ENCODE peak calls at places on chromosome 7, in nine cellular contexts. O is transverse colon, G is GM12892, I is spleen, H is prostate gland, V is breast epithelium, L is upper lobe of left lung, R is HCT116, J is stomach. U is an unnamed sample.

GRCh38 chr7:157471259-157472125 is 134.7 kb downstream of the DNAJB6 start:
- DNase-seq in O (no peak), G (no peak), I (peak), H (no peak), V (no peak), L (no peak), R (no peak), J (peak), U (no peak)

GRCh38 chr7:32033006-32033405 is 37.2 kb downstream of the PDE1C start:
- DNase-seq in O (no peak), G (no peak), I (no peak), H (no peak), V (no peak), L (no peak), R (no peak), J (no peak), U (no peak)

GRCh38 chr7:147265528-147265927 is 1148.9 kb downstream of the CNTNAP2 start:
- DNase-seq in O (no peak), G (no peak), I (no peak), H (no peak), V (no peak), L (no peak), R (no peak), J (no peak), U (no peak)

GRCh38 chr7:134562136-134562535 is 13.2 kb downstream of the AKR1B15 start:
- DNase-seq in O (no peak), G (no peak), I (no peak), H (no peak), V (no peak), L (no peak), R (no peak), J (no peak), U (no peak)

GRCh38 chr7:140209866-140210609 is 33.3 kb upstream of the KDM7A start:
- DNase-seq in O (peak), G (no peak), I (peak), H (no peak), V (no peak), L (peak), R (no peak), J (peak), U (peak)

GRCh38 chr7:100080895-100081534 is 508 bp downstream of the ZNF3 start:
- DNase-seq in O (no peak), G (no peak), I (peak), H (no peak), V (no peak), L (no peak), R (no peak), J (no peak), U (no peak)

GRCh38 chr7:150800576-150801241 is at the start of gene TMEM176A:
- DNase-seq in O (peak), G (peak), I (no peak), H (no peak), V (no peak), L (peak), R (no peak), J (no peak), U (no peak)

GRCh38 chr7:97845622-97846203 is 26.5 kb downstream of the ASNS start:
- DNase-seq in O (no peak), G (no peak), I (no peak), H (no peak), V (no peak), L (no peak), R (peak), J (no peak), U (no peak)

GRCh38 chr7:73991522-73992103 is 36.4 kb upstream of the ELN start:
- DNase-seq in O (no peak), G (no peak), I (no peak), H (no peak), V (no peak), L (no peak), R (no peak), J (no peak), U (no peak)

GRCh38 chr7:112023282-112023681 is 182.9 kb downstream of the DOCK4 start:
- DNase-seq in O (no peak), G (no peak), I (no peak), H (no peak), V (no peak), L (no peak), R (no peak), J (no peak), U (no peak)

GRCh38 chr7:141362580-141363435 is 188.4 kb upstream of the AGK start:
- DNase-seq in O (no peak), G (no peak), I (no peak), H (no peak), V (no peak), L (no peak), R (no peak), J (no peak), U (no peak)

GRCh38 chr7:155377837-155378579 is 79.9 kb upstream of the EN2 start:
- DNase-seq in O (peak), G (no peak), I (peak), H (no peak), V (no peak), L (peak), R (no peak), J (no peak), U (no peak)

GRCh38 chr7:100160067-100160466 is 1.5 kb upstream of the TRAPPC14 start:
- DNase-seq in O (no peak), G (no peak), I (no peak), H (no peak), V (no peak), L (peak), R (no peak), J (no peak), U (no peak)

GRCh38 chr7:130904031-130904757 is 170.2 kb upstream of the KLF14 start:
- DNase-seq in O (no peak), G (no peak), I (no peak), H (no peak), V (no peak), L (no peak), R (peak), J (no peak), U (no peak)

GRCh38 chr7:130904792-130905191 is 170.8 kb upstream of the KLF14 start:
- DNase-seq in O (no peak), G (no peak), I (no peak), H (no peak), V (no peak), L (no peak), R (no peak), J (no peak), U (no peak)

GRCh38 chr7:130901209-130901783 is 167.3 kb upstream of the KLF14 start:
- DNase-seq in O (peak), G (no peak), I (no peak), H (peak), V (peak), L (no peak), R (peak), J (peak), U (no peak)

GRCh38 chr7:130902755-130903357 is 168.8 kb upstream of the KLF14 start:
- DNase-seq in O (no peak), G (no peak), I (no peak), H (no peak), V (no peak), L (no peak), R (no peak), J (no peak), U (no peak)

DNA sequence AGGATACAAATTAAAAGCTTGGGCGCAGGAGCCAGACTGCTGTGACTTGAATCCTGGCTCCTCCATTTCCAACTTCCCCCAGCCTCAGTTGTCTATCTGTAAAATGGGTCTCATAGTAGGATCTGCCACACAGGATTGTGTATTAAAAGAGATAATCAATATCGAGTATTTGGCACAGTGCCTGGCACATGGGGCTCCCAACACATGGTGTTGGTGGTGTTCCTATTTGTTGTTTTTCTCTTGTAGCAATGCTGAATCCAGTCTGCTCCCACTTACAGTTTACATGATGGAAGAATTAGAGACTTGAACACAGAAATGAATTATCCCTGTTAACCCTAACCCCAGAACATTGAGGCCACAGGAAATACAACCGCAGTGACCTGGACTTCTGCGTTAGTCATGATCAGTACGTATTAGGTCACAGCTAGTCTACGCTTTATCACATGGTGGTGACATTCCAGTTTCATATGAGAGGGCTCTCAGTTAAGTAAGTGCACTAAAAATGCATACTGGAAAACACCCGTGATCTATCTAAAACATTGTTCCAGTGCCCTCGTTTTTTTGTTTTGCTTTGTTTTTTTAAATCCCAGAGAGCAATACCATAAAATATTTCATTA is 169.5 kb upstream of the KLF14 start:
- DNase-seq in O (no peak), G (no peak), I (no peak), H (no peak), V (no peak), L (no peak), R (no peak), J (no peak), U (no peak)
- TF ChIP-seq POLR2AphosphoS5 in O (peak), G (no peak), I (peak), H (no peak), V (no peak), L (peak), R (peak), J (peak), U (no peak)

DNA sequence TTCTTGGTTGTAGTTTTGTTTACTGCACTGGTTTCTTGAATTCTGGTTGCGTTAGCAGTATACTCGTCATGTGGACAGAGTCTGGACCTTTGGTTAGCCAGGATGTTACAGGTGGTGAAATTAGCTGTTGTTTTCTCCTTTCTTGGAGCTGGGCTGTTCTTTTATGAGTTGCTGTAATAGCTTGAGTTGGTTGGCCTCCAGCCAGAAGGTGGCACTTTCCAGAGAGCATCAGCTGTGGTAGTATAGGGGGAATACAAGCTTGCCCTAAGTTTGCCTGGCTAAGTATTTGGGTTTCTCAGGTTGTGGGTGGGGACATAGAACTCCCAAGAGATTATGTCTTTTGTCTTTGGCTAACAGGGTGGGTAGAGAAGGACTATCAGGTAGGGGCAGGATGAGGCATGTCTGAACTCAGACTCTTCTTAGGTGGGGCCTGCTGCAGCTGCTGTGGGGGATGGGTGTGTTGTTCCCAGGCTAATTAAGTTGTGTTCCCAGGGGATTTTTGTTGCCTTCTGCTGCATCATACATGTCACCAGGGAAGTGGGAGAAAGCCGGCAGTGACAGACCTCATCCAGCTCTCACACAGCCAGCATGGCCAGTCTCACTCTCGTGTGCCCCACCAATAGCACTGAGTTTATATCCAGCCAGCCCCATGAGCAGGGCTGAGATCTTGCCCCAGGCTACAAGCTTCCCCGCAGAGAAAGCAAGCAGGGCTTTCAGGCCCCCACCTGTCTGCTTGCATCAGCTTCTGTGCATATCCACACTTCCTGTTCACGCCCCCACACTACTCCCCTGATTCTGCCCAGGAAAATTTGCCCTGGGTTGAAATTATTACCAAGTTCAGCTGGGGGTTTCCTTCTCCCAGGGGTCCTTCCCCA is 246.8 kb upstream of the TPK1 start:
- DNase-seq in O (no peak), G (no peak), I (no peak), H (no peak), V (no peak), L (no peak), R (no peak), J (no peak), U (no peak)
- TF ChIP-seq POLR2A in O (no peak), G (no peak), I (no peak), H (no peak), V (no peak), L (no peak), R (no peak), J (no peak), U (no peak)

DNA sequence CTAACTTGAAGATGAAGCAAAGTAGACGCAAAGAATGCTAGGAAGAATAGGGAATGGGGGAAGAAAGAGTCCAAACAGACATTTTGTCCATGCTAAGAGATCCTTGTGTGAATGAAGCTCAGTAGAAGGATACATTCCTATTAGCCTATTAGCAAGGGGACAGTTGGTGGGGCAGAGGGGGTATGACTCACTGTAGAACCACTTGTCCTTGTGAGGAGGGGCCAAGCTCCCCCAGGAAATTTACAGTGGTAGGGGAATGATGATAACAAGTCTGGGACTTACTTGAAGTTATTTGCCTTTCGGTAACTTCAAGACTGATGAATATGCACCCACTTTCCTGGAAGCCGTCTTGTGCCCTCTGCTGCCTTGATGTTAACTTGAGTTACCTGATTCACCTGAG is 17.2 kb upstream of the SYPL1 start:
- DNase-seq in O (no peak), G (no peak), I (no peak), H (no peak), V (no peak), L (no peak), R (no peak), J (no peak), U (no peak)
- TF ChIP-seq POLR2AphosphoS5 in O (no peak), G (no peak), I (no peak), H (no peak), V (no peak), L (no peak), R (no peak), J (no peak), U (no peak)

GRCh38 chr7:5488286-5488878 is 64.7 kb upstream of the TNRC18 start:
- DNase-seq in O (no peak), G (no peak), I (no peak), H (no peak), V (no peak), L (no peak), R (no peak), J (no peak), U (no peak)

GRCh38 chr7:5492249-5493020 is 68.8 kb upstream of the TNRC18 start:
- DNase-seq in O (no peak), G (no peak), I (no peak), H (no peak), V (no peak), L (peak), R (no peak), J (no peak), U (no peak)

GRCh38 chr7:5494320-5494682 is 70.7 kb upstream of the TNRC18 start:
- DNase-seq in O (no peak), G (no peak), I (no peak), H (no peak), V (no peak), L (no peak), R (no peak), J (no peak), U (no peak)

GRCh38 chr7:5489991-5490536 is 66.4 kb upstream of the TNRC18 start:
- DNase-seq in O (no peak), G (no peak), I (no peak), H (no peak), V (no peak), L (no peak), R (no peak), J (no peak), U (no peak)

GRCh38 chr7:5491251-5492044 is 67.8 kb upstream of the TNRC18 start:
- DNase-seq in O (no peak), G (no peak), I (no peak), H (no peak), V (no peak), L (peak), R (no peak), J (peak), U (no peak)
- TF ChIP-seq POLR2A in O (no peak), G (no peak), I (no peak), H (no peak), V (no peak), L (no peak), R (no peak), J (no peak), U (no peak)

GRCh38 chr7:66150471-66150870 is 35.8 kb downstream of the CRCP start:
- DNase-seq in O (peak), G (no peak), I (no peak), H (no peak), V (no peak), L (no peak), R (no peak), J (no peak), U (no peak)

GRCh38 chr7:66145404-66145843 is 30.8 kb downstream of the CRCP start:
- DNase-seq in O (peak), G (no peak), I (no peak), H (no peak), V (no peak), L (no peak), R (no peak), J (peak), U (no peak)

GRCh38 chr7:66142996-66143395 is 28.3 kb downstream of the CRCP start:
- DNase-seq in O (no peak), G (no peak), I (no peak), H (peak), V (no peak), L (no peak), R (no peak), J (no peak), U (no peak)

GRCh38 chr7:66143876-66144332 is 29.3 kb downstream of the CRCP start:
- DNase-seq in O (no peak), G (no peak), I (no peak), H (no peak), V (no peak), L (no peak), R (no peak), J (no peak), U (no peak)

GRCh38 chr7:66146701-66147100 is 32.1 kb downstream of the CRCP start:
- DNase-seq in O (no peak), G (no peak), I (no peak), H (no peak), V (no peak), L (no peak), R (no peak), J (no peak), U (no peak)
- TF ChIP-seq POLR2AphosphoS5 in O (no peak), G (no peak), I (no peak), H (no peak), V (no peak), L (no peak), R (no peak), J (no peak), U (no peak)

GRCh38 chr7:55432937-55433784 is 68.0 kb downstream of the LANCL2 start:
- DNase-seq in O (no peak), G (no peak), I (no peak), H (no peak), V (no peak), L (no peak), R (peak), J (no peak), U (no peak)
- TF ChIP-seq POLR2A in O (no peak), G (no peak), I (no peak), H (no peak), V (no peak), L (no peak), R (no peak), J (no peak), U (no peak)

GRCh38 chr7:75872073-75872782 is 6.6 kb upstream of the RHBDD2 start:
- DNase-seq in O (no peak), G (no peak), I (no peak), H (no peak), V (no peak), L (no peak), R (no peak), J (no peak), U (no peak)

GRCh38 chr7:75876126-75876881 is 2.5 kb upstream of the RHBDD2 start:
- DNase-seq in O (no peak), G (no peak), I (no peak), H (no peak), V (no peak), L (no peak), R (no peak), J (no peak), U (no peak)

GRCh38 chr7:75878769-75879596 is at the start of gene RHBDD2:
- DNase-seq in O (peak), G (peak), I (peak), H (peak), V (peak), L (peak), R (peak), J (peak), U (peak)

GRCh38 chr7:75878312-75878768 is 494 bp upstream of the RHBDD2 start:
- DNase-seq in O (no peak), G (no peak), I (no peak), H (no peak), V (no peak), L (no peak), R (no peak), J (no peak), U (no peak)

DNA sequence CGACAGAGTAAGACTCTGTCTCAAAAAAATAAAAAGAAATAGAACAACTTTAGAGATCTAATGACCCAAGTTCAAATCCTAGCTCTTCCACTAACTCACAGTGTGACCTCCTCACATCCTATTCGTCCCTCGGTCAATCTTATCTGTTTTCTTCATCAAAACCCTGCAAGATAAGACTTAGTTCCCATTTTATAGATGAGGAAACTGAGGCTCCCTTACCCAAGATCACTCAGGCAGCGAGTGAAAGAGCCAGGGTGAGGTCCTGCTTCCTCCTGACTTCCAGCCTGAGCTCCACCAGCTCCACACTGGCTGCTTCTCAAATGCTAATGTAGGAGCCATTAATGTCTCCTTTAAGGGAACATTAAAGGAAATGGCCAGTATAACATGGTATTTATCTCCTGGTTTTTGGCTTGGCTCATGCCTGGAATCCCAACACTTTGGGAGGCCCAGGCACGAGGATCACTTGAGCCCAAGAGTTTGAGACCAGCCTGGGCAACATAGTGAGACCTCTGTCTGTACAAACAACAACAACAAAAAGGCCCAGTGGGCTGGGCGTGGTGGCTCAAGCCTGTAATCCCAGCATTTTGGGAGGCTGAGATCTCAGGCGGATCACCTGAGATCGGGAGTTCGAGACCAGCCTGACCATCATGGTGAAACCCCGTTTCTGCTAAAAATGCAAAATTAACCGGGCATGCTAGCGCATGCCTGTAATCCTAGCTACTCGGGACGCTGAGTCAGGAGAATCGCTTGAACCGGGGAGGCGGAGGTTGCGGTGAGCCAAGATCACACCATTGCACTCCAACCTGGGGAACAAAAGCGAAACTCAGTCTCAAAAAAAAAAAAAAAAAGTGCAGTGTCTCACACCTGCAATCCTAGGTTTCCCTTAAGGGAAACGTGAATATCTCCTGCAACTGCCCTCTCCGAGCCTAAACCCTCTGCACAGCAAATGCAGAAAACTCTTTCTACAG is 3.4 kb upstream of the RHBDD2 start:
- DNase-seq in O (no peak), G (no peak), I (no peak), H (no peak), V (no peak), L (no peak), R (no peak), J (no peak), U (no peak)
- TF ChIP-seq POLR2AphosphoS5 in O (no peak), G (no peak), I (no peak), H (no peak), V (no peak), L (no peak), R (no peak), J (no peak), U (no peak)

GRCh38 chr7:326845-327304 is 36.9 kb downstream of the FOXL3 start:
- DNase-seq in O (peak), G (no peak), I (no peak), H (peak), V (no peak), L (no peak), R (no peak), J (peak), U (no peak)
- TF ChIP-seq POLR2A in O (no peak), G (no peak), I (no peak), H (no peak), V (no peak), L (no peak), R (no peak), J (no peak), U (no peak)

U was measured in GM12891.